ENCODE peak calls at places on chromosomes 11 and 22, in six cellular contexts. O is IMR-90, E is neuronal stem cell, V is mesendoderm, W is H9, Y is H1. P is an unnamed sample.
A peak's percentile ranks its signal among the peaks of the same experiment; 100 is the strongest.

GRCh38 chr11:29448246-29448877 is 568.5 kb downstream of the KCNA4 start:
- DNase-seq in O (peak; percentile 25), E (peak; percentile 23), V (peak; percentile 30), W (no peak), Y (no peak), P (peak; percentile 17)

GRCh38 chr11:2828585-2829330 is 56.8 kb downstream of the CDKN1C start:
- DNase-seq in O (no peak), E (no peak), V (no peak), W (no peak), Y (no peak), P (no peak)

GRCh38 chr11:28104425-28104824 is 3.5 kb downstream of the KIF18A start:
- DNase-seq in O (no peak), E (no peak), V (no peak), W (no peak), Y (no peak), P (no peak)

GRCh38 chr11:47213985-47214564 is 699 bp upstream of the DDB2 start:
- DNase-seq in O (peak; percentile 61), E (peak; percentile 68), V (peak; percentile 94), W (peak; percentile 94), Y (peak; percentile 88), P (peak; percentile 83)

GRCh38 chr11:8905528-8906165 is 5.3 kb upstream of the AKIP1 start:
- DNase-seq in O (peak; percentile 83), E (no peak), V (no peak), W (no peak), Y (no peak), P (peak; percentile 41)

GRCh38 chr11:58060535-58060934 is 29.8 kb downstream of the OR6Q1 start:
- DNase-seq in O (no peak), E (no peak), V (no peak), W (no peak), Y (no peak), P (no peak)

GRCh38 chr11:128934926-128935325 is 7.7 kb downstream of the TP53AIP1 start:
- DNase-seq in O (no peak), E (no peak), V (no peak), W (no peak), Y (no peak), P (no peak)

GRCh38 chr11:123546515-123546914 is 107.9 kb downstream of the SCN3B start:
- DNase-seq in O (peak; percentile 78), E (no peak), V (no peak), W (no peak), Y (no peak), P (no peak)

GRCh38 chr11:27921472-27921871 is 186.5 kb downstream of the KIF18A start:
- DNase-seq in O (peak; percentile 13), E (no peak), V (no peak), W (no peak), Y (no peak), P (no peak)

GRCh38 chr22:49482811-49483210 is 344.9 kb downstream of the BRD1 start:
- DNase-seq in O (no peak), E (no peak), V (no peak), W (no peak), Y (no peak), P (no peak)

GRCh38 chr11:124894606-124895430 is 2.8 kb downstream of the ROBO4 start:
- DNase-seq in O (no peak), E (no peak), V (no peak), W (no peak), Y (no peak), P (no peak)

GRCh38 chr11:106603971-106604370 is 414.3 kb downstream of the GUCY1A2 start:
- DNase-seq in O (no peak), E (no peak), V (peak; percentile 32), W (no peak), Y (no peak), P (no peak)

GRCh38 chr11:74409633-74410032 is 11.4 kb upstream of the PGM2L1 start:
- DNase-seq in O (no peak), E (no peak), V (no peak), W (no peak), Y (no peak), P (no peak)

GRCh38 chr11:132504501-132505041 is 1027.7 kb downstream of the OPCML start:
- DNase-seq in O (no peak), E (no peak), V (peak; percentile 43), W (peak; percentile 49), Y (no peak), P (no peak)

GRCh38 chr11:131136476-131136875 is 220.2 kb upstream of the SNX19 start:
- DNase-seq in O (peak; percentile 83), E (no peak), V (no peak), W (no peak), Y (no peak), P (no peak)

GRCh38 chr11:96238563-96239166 is 104.3 kb downstream of the MAML2 start:
- DNase-seq in O (peak; percentile 72), E (no peak), V (no peak), W (no peak), Y (no peak), P (peak; percentile 82)

GRCh38 chr22:16783930-16784354 is 41.3 kb downstream of the XKR3 start:
- DNase-seq in O (no peak), E (no peak), V (peak; percentile 48), W (peak; percentile 41), Y (peak; percentile 51), P (no peak)

GRCh38 chr11:118923721-118924587 is 1.8 kb downstream of the BCL9L start:
- DNase-seq in O (no peak), E (no peak), V (no peak), W (no peak), Y (peak; percentile 43), P (no peak)

GRCh38 chr11:46246514-46246913 is 30.9 kb upstream of the CREB3L1 start:
- DNase-seq in O (peak; percentile 47), E (no peak), V (no peak), W (no peak), Y (no peak), P (peak; percentile 59)

GRCh38 chr11:132032555-132032954 is 662.1 kb downstream of the NTM start:
- DNase-seq in O (peak; percentile 92), E (no peak), V (no peak), W (no peak), Y (no peak), P (peak; percentile 56)

GRCh38 chr11:33476945-33477584 is 219.9 kb downstream of the HIPK3 start:
- DNase-seq in O (peak; percentile 50), E (no peak), V (no peak), W (no peak), Y (no peak), P (no peak)

GRCh38 chr11:69867076-69868002 is 48.1 kb upstream of the FGF3 start:
- DNase-seq in O (peak; percentile 53), E (no peak), V (no peak), W (peak; percentile 28), Y (no peak), P (no peak)

GRCh38 chr11:1150769-1151365 is 6.9 kb upstream of the MUC5AC start:
- DNase-seq in O (peak; percentile 67), E (no peak), V (no peak), W (no peak), Y (no peak), P (no peak)

GRCh38 chr22:37352481-37352880 is 70.2 kb downstream of the CYTH4 start:
- DNase-seq in O (no peak), E (no peak), V (no peak), W (no peak), Y (no peak), P (no peak)

GRCh38 chr22:37355174-37355573 is 72.1 kb downstream of the ELFN2 start:
- DNase-seq in O (no peak), E (no peak), V (no peak), W (no peak), Y (no peak), P (no peak)

GRCh38 chr22:37354271-37355069 is 72.2 kb downstream of the CYTH4 start:
- DNase-seq in O (no peak), E (no peak), V (no peak), W (no peak), Y (no peak), P (no peak)

GRCh38 chr22:37351268-37351667 is 69.0 kb downstream of the CYTH4 start:
- DNase-seq in O (no peak), E (no peak), V (no peak), W (no peak), Y (no peak), P (no peak)

DNA sequence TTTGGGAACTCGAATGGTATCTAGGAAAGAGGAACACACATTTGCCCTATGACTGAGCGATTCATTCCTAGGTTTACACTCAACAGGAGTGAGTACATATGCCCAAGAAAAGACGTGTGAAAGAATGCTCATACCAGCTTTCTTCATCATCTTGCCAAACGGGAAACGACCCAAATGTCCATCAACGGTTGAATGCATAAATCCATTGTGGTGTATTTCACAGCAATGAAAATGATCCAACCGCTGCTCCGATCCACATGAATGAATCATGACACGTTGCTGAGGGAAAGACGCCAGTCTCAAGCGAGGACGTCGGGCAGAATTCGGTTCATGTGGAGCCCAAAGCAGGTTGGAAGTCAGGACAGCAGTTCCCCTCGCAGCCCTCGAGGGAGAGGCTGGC is 71.5 kb downstream of the CYTH4 start:
- DNase-seq in O (no peak), E (no peak), V (no peak), W (no peak), Y (no peak), P (no peak)
- H3K27me3 ChIP-seq in O (peaks cover 13% of the 10 kb centered on the region), E (no peaks in the 10 kb centered on the region), V (no peaks in the 10 kb centered on the region), W (no peaks in the 10 kb centered on the region), Y (no peaks in the 10 kb centered on the region), P (no peaks in the 10 kb centered on the region)

DNA sequence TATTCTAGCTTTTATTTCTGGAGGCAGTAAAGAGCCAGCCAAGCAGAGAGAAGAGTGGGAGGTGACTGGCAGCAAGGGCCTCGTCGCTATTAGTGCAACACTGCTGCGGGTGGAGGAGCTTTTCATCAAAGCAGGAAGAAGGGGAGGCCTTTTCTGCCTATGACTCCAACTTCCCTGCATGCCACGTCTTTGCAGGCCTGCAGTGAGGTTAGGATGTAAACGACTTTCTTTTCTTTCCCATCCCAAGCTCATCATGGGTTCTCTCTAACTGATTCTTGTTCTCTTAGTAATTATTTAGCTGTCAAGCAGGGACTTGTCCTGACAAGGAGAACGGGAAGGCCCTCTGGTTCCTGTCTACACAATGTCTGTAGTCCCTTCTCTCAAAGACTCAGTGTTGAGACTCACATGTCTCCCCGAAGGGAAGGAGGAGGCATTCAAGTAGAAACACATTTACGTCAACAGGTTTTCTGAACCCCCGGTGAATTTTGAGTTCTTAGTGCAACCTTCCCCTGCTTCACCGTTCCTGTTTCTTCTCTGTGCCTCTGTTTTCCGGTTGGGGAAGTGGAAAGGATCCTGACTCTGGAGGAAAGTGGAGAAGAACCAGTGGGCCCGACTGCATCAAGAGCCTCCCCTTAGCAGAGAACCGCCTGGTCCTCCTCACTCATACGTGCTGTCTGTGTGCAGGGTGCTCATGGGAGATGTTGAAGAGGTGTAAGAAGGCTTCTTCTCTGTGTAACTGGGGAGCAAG is 56.9 kb downstream of the PACS1 start:
- DNase-seq in O (peak; percentile 79), E (no peak), V (peak; percentile 68), W (peak; percentile 48), Y (no peak), P (peak; percentile 81)
- H2BK5ac ChIP-seq in O (peak overlapping the region; percentile 92), E (no peak overlapping the region), V (peak overlapping the region; percentile 9), W (no peak overlapping the region), Y (peak overlapping the region; percentile 69), P (no peak overlapping the region)

DNA sequence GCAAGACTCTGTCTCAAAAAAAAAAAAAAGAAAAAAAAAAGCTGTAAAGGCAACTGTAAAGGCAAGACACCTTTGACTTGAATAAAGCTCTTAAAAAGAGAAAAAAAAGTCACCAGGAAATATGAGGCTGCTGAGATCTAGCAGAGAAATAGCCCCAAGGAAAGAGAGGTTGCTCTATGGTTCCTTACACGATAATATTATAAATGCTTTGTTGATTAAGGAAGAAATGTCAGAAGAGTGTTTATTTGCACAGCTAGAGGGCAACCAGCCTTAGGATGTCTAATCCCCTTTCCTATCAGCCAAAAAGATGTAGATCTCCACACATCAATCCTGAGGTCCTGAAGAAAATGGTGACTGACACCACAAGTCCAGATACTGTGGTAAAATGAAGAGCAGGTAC is 32.0 kb downstream of the RBFOX2 start:
- DNase-seq in O (no peak), E (no peak), V (no peak), W (no peak), Y (no peak), P (no peak)
- H2BK15ac ChIP-seq in O (peak overlapping the region; percentile 71), E (no peak overlapping the region), V (no peak overlapping the region), W (no peak overlapping the region), Y (no peak overlapping the region), P (no peak overlapping the region)

GRCh38 chr11:102267602-102268001 is 49.7 kb upstream of the BIRC3 start:
- DNase-seq in O (peak; percentile 81), E (no peak), V (no peak), W (no peak), Y (no peak), P (peak; percentile 84)
- H3K27me3 ChIP-seq in O (no peaks in the 10 kb centered on the region), E (no peaks in the 10 kb centered on the region), V (no peaks in the 10 kb centered on the region), W (no peaks in the 10 kb centered on the region), Y (no peaks in the 10 kb centered on the region), P (no peaks in the 10 kb centered on the region)